ENCODE peak calls at places on chromosome 3, in four cellular contexts. F is MM.1S, A is Caco-2, E is GM23338. P is an unnamed sample.
A peak's percentile ranks its signal among the peaks of the same experiment; 100 is the strongest.

GRCh38 chr3:173970206-173970605 is 572.7 kb downstream of the NLGN1 start:
- DNase-seq in F (no peak), E (no peak), A (no peak), P (no peak)

GRCh38 chr3:155219106-155219505 is 74.4 kb downstream of the STRIT1 start:
- DNase-seq in E (no peak), A (no peak), F (no peak), P (no peak)

GRCh38 chr3:12910356-12911099 is 69.2 kb upstream of the RPL32 start:
- DNase-seq in A (no peak), E (no peak), F (no peak), P (no peak)

GRCh38 chr3:120274739-120275167 is 10.3 kb downstream of the GPR156 start:
- DNase-seq in E (no peak), F (no peak), A (peak; percentile 31), P (no peak)

GRCh38 chr3:45126730-45127129 is 19.4 kb downstream of the CDCP1 start:
- DNase-seq in F (no peak), A (no peak), E (no peak), P (no peak)

GRCh38 chr3:124856687-124857086 is 30.5 kb downstream of the ITGB5 start:
- DNase-seq in F (no peak), A (no peak), E (no peak), P (no peak)

GRCh38 chr3:458614-459375 is 262.2 kb downstream of the CHL1 start:
- DNase-seq in E (no peak), A (no peak), F (no peak), P (no peak)

GRCh38 chr3:30793755-30794154 is 100.7 kb downstream of the GADL1 start:
- DNase-seq in A (no peak), E (no peak), F (no peak), P (no peak)

GRCh38 chr3:129417354-129417753 is 11.1 kb downstream of the EFCAB12 start:
- DNase-seq in F (no peak), E (no peak), A (no peak), P (no peak)

GRCh38 chr3:186719945-186720739 is 3.0 kb downstream of the KNG1 start:
- DNase-seq in A (no peak), E (no peak), F (no peak), P (no peak)

GRCh38 chr3:86547697-86548096 is 443.3 kb downstream of the VGLL3 start:
- DNase-seq in F (no peak), A (no peak), E (peak; percentile 93), P (no peak)

GRCh38 chr3:49553690-49554634 is at the start of gene BSN:
- DNase-seq in A (peak; percentile 95), F (peak; percentile 88), E (peak; percentile 94), P (peak; percentile 82)

GRCh38 chr3:37628711-37629301 is 232.9 kb upstream of the CTDSPL start:
- DNase-seq in E (no peak), F (no peak), A (no peak), P (no peak)

GRCh38 chr3:10553586-10554235 is 48.3 kb upstream of the ATP2B2 start:
- DNase-seq in A (no peak), E (peak; percentile 87), F (no peak), P (no peak)

GRCh38 chr3:185645596-185646381 is 59.7 kb downstream of the SENP2 start:
- DNase-seq in A (no peak), E (peak; percentile 57), F (no peak), P (no peak)

GRCh38 chr3:185646382-185647133 is 60.5 kb downstream of the SENP2 start:
- DNase-seq in E (peak; percentile 39), F (no peak), A (no peak), P (no peak)

GRCh38 chr3:185647880-185648210 is 61.8 kb downstream of the SENP2 start:
- DNase-seq in F (no peak), A (no peak), E (no peak), P (no peak)

GRCh38 chr3:185648396-185648795 is 62.3 kb downstream of the SENP2 start:
- DNase-seq in A (no peak), F (no peak), E (no peak), P (no peak)

DNA sequence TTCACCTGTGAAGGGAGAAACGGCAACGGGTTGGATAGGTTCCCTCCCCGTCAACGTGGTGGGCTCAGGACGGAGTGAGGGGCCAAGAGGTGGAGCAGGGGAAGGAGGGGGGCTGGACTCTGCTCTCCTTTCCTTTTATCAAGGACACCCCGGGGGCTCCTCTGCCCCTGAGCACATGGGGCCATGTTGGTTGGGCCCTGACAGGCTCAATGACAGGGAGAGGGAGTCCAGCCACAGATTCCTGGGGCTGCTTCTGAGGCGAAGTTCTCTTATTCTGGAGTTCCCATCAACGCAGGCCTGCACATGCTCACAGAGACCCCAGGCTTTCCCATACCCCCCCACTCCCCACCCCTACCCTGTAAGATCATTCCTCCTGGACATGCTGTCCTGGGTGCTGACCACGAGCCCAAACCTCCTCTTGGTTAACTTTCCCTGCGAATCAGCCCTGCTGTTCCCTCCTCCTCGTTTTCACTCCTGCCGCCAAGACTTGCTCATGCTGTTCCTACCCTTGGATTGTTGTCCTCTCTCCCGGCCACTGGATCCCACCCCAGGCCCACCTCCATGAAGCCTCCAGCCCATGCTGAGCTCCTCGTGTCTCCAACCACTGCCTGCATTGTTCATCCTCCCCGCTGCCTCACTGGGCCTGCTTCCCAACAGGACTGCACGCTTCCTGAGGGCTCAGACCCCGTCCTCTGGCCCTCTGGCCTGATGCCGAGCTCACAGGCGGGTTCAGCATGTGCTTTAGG is 61.2 kb downstream of the SENP2 start:
- DNase-seq in E (no peak), A (no peak), F (no peak), P (no peak)
- H3K4me3 ChIP-seq in E (no peak overlapping the region), A (no peak overlapping the region), F (no peak overlapping the region), P (no peak overlapping the region)

GRCh38 chr3:63977893-63978292 is 45.4 kb downstream of the PSMD6 start:
- DNase-seq in A (no peak), F (no peak), E (no peak), P (no peak)

GRCh38 chr3:63980830-63981498 is 42.3 kb downstream of the PSMD6 start:
- DNase-seq in E (no peak), A (no peak), F (no peak), P (no peak)

GRCh38 chr3:63981980-63982379 is 41.3 kb downstream of the PSMD6 start:
- DNase-seq in F (no peak), A (no peak), E (no peak), P (no peak)

GRCh38 chr3:63979093-63979492 is 44.2 kb downstream of the PSMD6 start:
- DNase-seq in A (no peak), F (no peak), E (no peak), P (no peak)

DNA sequence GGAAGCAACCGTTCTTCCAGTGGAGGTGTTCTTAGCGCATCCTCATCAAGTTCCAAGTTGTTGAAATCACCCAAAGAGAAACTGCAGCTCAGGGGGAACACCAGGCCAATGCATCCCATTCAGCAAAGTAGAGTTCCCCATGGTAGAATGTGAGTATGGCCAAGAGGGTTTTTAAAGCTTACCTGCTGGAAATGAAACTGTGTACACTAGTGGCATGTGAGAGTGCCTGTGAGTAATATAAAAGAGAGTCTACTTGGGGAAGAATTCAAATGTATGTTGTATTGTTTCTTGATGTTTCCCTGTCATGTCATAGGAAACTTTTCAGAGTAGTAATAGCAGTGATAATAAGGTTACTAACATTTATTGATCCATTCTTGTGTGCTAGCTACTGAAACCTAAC is 43.3 kb downstream of the PSMD6 start:
- DNase-seq in E (no peak), F (no peak), A (no peak), P (no peak)
- H3K4me3 ChIP-seq in E (no peak overlapping the region), F (no peak overlapping the region), A (no peak overlapping the region), P (no peak overlapping the region)

DNA sequence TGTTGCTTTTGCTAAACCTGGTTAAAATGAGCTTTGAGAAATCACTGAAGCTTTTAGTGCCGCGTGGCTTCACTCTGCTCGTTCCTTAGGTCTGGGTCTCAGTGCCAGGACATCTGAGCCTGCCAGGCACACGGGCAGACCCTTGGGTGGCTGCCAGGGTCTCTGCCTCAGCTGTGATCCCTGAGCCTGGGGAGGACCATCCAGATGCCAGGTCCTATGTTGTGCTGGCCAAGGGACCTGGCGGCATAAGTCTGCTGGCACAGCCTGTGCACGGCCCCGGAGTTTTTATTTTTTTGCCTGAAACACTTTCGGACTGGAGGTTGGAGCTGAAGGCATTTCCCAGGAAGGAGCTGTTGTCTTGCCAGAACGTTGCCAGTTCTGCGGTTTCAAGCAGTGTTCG is 328.1 kb downstream of the LRTM1 start:
- DNase-seq in E (no peak), F (no peak), A (no peak), P (peak; percentile 48)
- H3K4me3 ChIP-seq in E (peak overlapping the region; percentile 24), F (no peak overlapping the region), A (no peak overlapping the region), P (peak overlapping the region; percentile 9)

GRCh38 chr3:179957264-179957845 is 79.4 kb downstream of the PEX5L start:
- DNase-seq in F (peak; percentile 56), E (no peak), A (no peak), P (no peak)

GRCh38 chr3:179955798-179956197 is 80.9 kb downstream of the PEX5L start:
- DNase-seq in F (no peak), E (no peak), A (no peak), P (no peak)

GRCh38 chr3:179958759-179959158 is 78.0 kb downstream of the PEX5L start:
- DNase-seq in F (no peak), E (no peak), A (no peak), P (no peak)

GRCh38 chr3:179956416-179956830 is 80.3 kb downstream of the PEX5L start:
- DNase-seq in A (no peak), E (no peak), F (peak; percentile 98), P (no peak)

DNA sequence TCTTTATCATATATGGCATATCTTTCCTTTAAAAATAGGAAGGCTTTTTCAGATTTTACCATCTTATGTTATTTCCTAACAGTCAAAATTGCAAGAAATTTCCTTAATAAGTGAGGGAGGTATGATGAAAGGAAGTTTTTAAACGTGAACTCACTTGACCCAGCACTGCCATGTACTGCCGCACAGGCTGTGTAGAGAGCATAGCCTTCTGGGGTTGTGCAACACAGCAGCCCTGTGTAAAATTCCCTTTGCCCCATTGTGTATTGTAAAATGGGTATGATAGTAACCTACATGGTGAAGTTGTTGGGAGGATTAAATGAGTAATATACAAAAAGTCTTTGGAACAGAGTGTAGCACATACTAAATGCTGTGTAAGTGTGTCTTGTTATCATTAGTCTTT is 78.6 kb downstream of the PEX5L start:
- DNase-seq in F (no peak), A (no peak), E (no peak), P (no peak)
- H3K4me3 ChIP-seq in F (no peak overlapping the region), A (no peak overlapping the region), E (no peak overlapping the region), P (no peak overlapping the region)

GRCh38 chr3:179473565-179473964 is 22.3 kb upstream of the GNB4 start:
- DNase-seq in F (no peak), E (no peak), A (no peak), P (no peak)
- H3K4me3 ChIP-seq in F (no peak overlapping the region), E (no peak overlapping the region), A (no peak overlapping the region), P (no peak overlapping the region)

GRCh38 chr3:16455001-16455400 is 58.5 kb downstream of the RFTN1 start:
- DNase-seq in A (no peak), E (no peak), F (no peak), P (no peak)
- H3K4me3 ChIP-seq in A (no peak overlapping the region), E (no peak overlapping the region), F (no peak overlapping the region), P (no peak overlapping the region)

DNA sequence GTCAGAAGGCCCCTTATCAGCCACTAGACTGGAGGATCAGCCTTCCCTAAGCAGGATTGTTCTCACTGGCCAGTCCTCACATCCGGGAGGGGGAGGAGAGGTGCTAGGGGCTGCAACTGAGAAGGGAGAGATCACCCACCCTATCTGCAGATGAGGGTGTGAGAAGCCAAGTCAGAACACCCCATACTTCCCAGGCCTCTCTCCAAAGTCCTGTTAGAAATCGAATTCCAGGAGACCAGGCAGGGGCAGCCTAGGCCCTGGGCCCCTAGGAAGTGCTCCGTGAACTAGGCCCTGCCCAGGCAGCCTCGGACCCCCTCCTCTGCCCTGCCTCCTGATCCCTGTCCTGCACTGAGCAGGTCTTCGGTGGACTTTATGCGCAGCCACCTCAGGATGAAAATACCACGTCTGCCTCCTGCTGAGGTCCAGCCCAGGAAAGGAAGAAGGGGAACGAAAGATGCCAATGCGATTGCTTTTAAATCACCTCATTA is 933 bp downstream of the DZIP1L start:
- DNase-seq in E (peak; percentile 50), F (no peak), A (no peak), P (no peak)
- H3K4me3 ChIP-seq in E (peak overlapping the region; percentile 97), F (peak overlapping the region; percentile 9), A (peak overlapping the region; percentile 49), P (peak overlapping the region; percentile 82)

P was measured in dorsolateral prefrontal cortex.